ENCODE peak calls at places on chromosomes 4 and X, in four cellular contexts. Y is cardiac muscle cell, K is PC-9, X is fibroblast of lung. W is an unnamed sample.
A peak's percentile ranks its signal among the peaks of the same experiment; 100 is the strongest.

GRCh38 chrX:20968996-20969395 is 405.2 kb upstream of the CNKSR2 start:
- DNase-seq in Y (no peak), K (peak; percentile 8), X (no peak), W (no peak)

GRCh38 chrX:54825716-54826428 is 18.3 kb downstream of the MAGED2 start:
- DNase-seq in Y (no peak), K (no peak), X (no peak), W (no peak)

GRCh38 chr4:26648260-26648659 is 64.4 kb downstream of the TBC1D19 start:
- DNase-seq in Y (no peak), K (no peak), X (no peak), W (no peak)

GRCh38 chr4:78622253-78622979 is 70.8 kb downstream of the ANXA3 start:
- DNase-seq in Y (no peak), K (no peak), X (peak; percentile 65), W (no peak)

GRCh38 chr4:123462007-123462406 is 65.4 kb downstream of the SPRY1 start:
- DNase-seq in Y (no peak), K (no peak), X (no peak), W (no peak)

GRCh38 chrX:1807301-1807731 is 192.5 kb downstream of the ASMT start:
- DNase-seq in Y (peak; percentile 14), K (no peak), X (no peak), W (no peak)

GRCh38 chr4:3529363-3529762 is 2.9 kb downstream of the LRPAP1 start:
- DNase-seq in Y (no peak), K (no peak), X (no peak), W (no peak)

GRCh38 chr4:40448875-40449274 is 113.7 kb downstream of the CHRNA9 start:
- DNase-seq in Y (no peak), K (no peak), X (no peak), W (no peak)

GRCh38 chr4:162272215-162272614 is 108.4 kb upstream of the FSTL5 start:
- DNase-seq in Y (no peak), K (no peak), X (no peak), W (no peak)

GRCh38 chr4:19739101-19739651 is 512.5 kb upstream of the SLIT2 start:
- DNase-seq in Y (no peak), K (peak; percentile 64), X (peak; percentile 92), W (no peak)

GRCh38 chrX:124342174-124342867 is 4.0 kb upstream of the SH2D1A start:
- DNase-seq in Y (no peak), K (no peak), X (no peak), W (no peak)

GRCh38 chr4:187380181-187380581 is 615.4 kb upstream of the ZFP42 start:
- DNase-seq in Y (peak; percentile 22), K (peak; percentile 8), X (peak; percentile 6), W (no peak)

GRCh38 chr4:108107729-108108382 is 60.9 kb downstream of the LEF1 start:
- DNase-seq in Y (no peak), K (no peak), X (no peak), W (peak; percentile 92)

GRCh38 chrX:16136080-16136479 is 12.7 kb downstream of the GRPR start:
- DNase-seq in Y (no peak), K (no peak), X (no peak), W (no peak)

GRCh38 chr4:2408401-2408958 is 10.0 kb downstream of the ZFYVE28 start:
- DNase-seq in Y (no peak), K (no peak), X (no peak), W (no peak)

GRCh38 chrX:145817666-145818521 is at the start of gene SLITRK2:
- DNase-seq in Y (peak; percentile 16), K (no peak), X (peak; percentile 69), W (no peak)

GRCh38 chr4:109164011-109164410 is 138.4 kb downstream of the COL25A1 start:
- DNase-seq in Y (peak; percentile 76), K (no peak), X (no peak), W (no peak)

GRCh38 chr4:187307131-187307530 is 583.5 kb upstream of the FAT1 start:
- DNase-seq in Y (no peak), K (no peak), X (peak; percentile 58), W (no peak)

GRCh38 chr4:183657564-183657963 is 1.4 kb downstream of the RWDD4 start:
- DNase-seq in Y (no peak), K (no peak), X (no peak), W (no peak)

GRCh38 chrX:40094041-40094899 is 3.5 kb downstream of the BCOR start:
- DNase-seq in Y (peak; percentile 86), K (peak; percentile 12), X (peak; percentile 49), W (no peak)

GRCh38 chrX:31255310-31256033 is 183.6 kb upstream of the FTHL17 start:
- DNase-seq in Y (no peak), K (no peak), X (no peak), W (no peak)

GRCh38 chr4:67765401-67765800 is 11.2 kb upstream of the GNRHR start:
- DNase-seq in Y (no peak), K (no peak), X (peak; percentile 29), W (no peak)

GRCh38 chr4:107688421-107688820 is 31.6 kb downstream of the PAPSS1 start:
- DNase-seq in Y (no peak), K (no peak), X (no peak), W (no peak)

GRCh38 chr4:83369825-83370639 is 35.4 kb upstream of the HPSE start:
- DNase-seq in Y (no peak), K (no peak), X (peak; percentile 49), W (no peak)

GRCh38 chr4:82031386-82031785 is 342.4 kb downstream of the HNRNPD start:
- DNase-seq in Y (no peak), K (no peak), X (no peak), W (no peak)

GRCh38 chr4:128858875-128859696 is 49.6 kb downstream of the JADE1 start:
- DNase-seq in Y (no peak), K (no peak), X (peak; percentile 75), W (no peak)

GRCh38 chrX:7965436-7965835 is 38.2 kb upstream of the PNPLA4 start:
- DNase-seq in Y (no peak), K (no peak), X (no peak), W (no peak)

GRCh38 chrX:117985241-117985640 is 131.4 kb downstream of the KLHL13 start:
- DNase-seq in Y (peak; percentile 42), K (no peak), X (peak; percentile 12), W (no peak)

GRCh38 chr4:102299302-102299701 is 46.0 kb downstream of the SLC39A8 start:
- DNase-seq in Y (no peak), K (no peak), X (no peak), W (no peak)

GRCh38 chrX:72003811-72004750 is 93.4 kb downstream of the NHSL2 start:
- DNase-seq in Y (peak; percentile 59), K (no peak), X (no peak), W (no peak)

GRCh38 chr4:85474818-85475630 is at the start of gene ARHGAP24:
- DNase-seq in Y (peak; percentile 96), K (peak; percentile 88), X (peak; percentile 100), W (no peak)

GRCh38 chr4:6658635-6659075 is 18.2 kb downstream of the MRFAP1 start:
- DNase-seq in Y (no peak), K (no peak), X (peak; percentile 15), W (peak; percentile 55)
- H3K4me3 ChIP-seq in Y (no peak overlapping the region), K (no peak overlapping the region), X (peak overlapping the region; percentile 36), W (peak overlapping the region; percentile 51)

GRCh38 chr4:44859477-44859876 is 133.1 kb upstream of the GNPDA2 start:
- DNase-seq in Y (no peak), K (no peak), X (no peak), W (no peak)
- H3K4me1 ChIP-seq in Y (peaks cover 5% of the 10 kb centered on the region), K (no peaks in the 10 kb centered on the region), X (no peaks in the 10 kb centered on the region), W (no peaks in the 10 kb centered on the region)

DNA sequence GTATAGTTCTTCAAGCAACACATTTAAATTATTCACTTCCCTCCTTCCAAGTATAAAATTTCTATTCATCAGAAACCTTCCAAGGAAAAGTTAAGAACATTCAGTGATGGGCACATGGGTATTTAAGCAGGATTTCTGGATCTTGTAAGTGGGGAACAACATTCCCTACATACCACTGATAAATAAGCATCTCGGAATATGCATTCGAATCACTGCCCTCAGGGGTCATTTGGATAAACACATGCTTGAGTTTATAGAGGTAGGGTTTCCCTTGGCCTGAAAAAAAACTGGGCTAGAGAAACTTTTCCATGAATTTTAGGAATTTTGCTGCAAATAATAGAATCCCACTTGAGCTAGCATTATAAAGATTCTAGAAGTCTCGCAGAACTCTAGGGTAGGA is 143.9 kb downstream of the SOX3 start:
- DNase-seq in Y (no peak), K (no peak), X (no peak), W (no peak)
- H3K4me3 ChIP-seq in Y (no peak overlapping the region), K (no peak overlapping the region), X (no peak overlapping the region), W (no peak overlapping the region)

DNA sequence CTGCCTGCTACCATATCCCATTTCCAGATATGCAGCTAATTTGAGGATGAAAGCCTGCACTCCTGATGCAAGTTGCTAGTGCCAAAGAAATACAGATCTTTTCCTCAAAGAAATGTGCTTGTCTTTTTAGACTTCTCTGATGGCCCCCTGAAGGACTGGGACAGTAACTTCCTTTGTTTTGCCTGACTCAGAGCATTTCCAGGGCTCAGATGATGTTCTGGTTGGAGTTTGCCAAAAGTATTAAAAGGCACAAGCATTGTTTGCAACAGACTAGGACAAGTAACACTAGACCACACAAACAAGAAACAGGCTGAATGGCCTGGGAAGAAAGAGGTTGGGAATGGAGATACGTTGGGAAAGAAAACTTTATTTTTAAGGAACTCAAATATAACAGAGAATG is 175.2 kb downstream of the IL13RA2 start:
- DNase-seq in Y (no peak), K (no peak), X (no peak), W (no peak)
- H3K4me1 ChIP-seq in Y (no peaks in the 10 kb centered on the region), K (peaks cover 3% of the 10 kb centered on the region), X (no peaks in the 10 kb centered on the region), W (no peaks in the 10 kb centered on the region)

W was measured in naive thymus-derived CD4-positive, alpha-beta T cell.